ENCODE peak calls at places on chromosomes 3 and 15, in four cellular contexts. S is upper lobe of left lung, R is stomach, J is adrenal gland. P is an unnamed sample.
A peak's percentile ranks its signal among the peaks of the same experiment; 100 is the strongest.

GRCh38 chr3:17151598-17152373 is 267.0 kb downstream of the PLCL2 start:
- DNase-seq in J (peak; percentile 84), R (peak; percentile 36), S (no peak), P (no peak)

GRCh38 chr15:42138411-42138810 is 18.0 kb downstream of the PLA2G4F start:
- DNase-seq in R (peak; percentile 10), S (no peak), J (no peak), P (no peak)

GRCh38 chr15:52559583-52559982 is 9.2 kb downstream of the ARPP19 start:
- DNase-seq in S (no peak), R (no peak), J (no peak), P (no peak)

GRCh38 chr3:53949541-53949940 is 57.9 kb upstream of the SELENOK start:
- DNase-seq in R (no peak), S (no peak), J (no peak), P (no peak)

GRCh38 chr15:74573987-74574386 is 33.0 kb downstream of the ARID3B start:
- DNase-seq in R (no peak), S (no peak), J (no peak), P (no peak)

GRCh38 chr3:45118615-45119062 is 27.5 kb downstream of the CDCP1 start:
- DNase-seq in R (no peak), S (no peak), J (no peak), P (no peak)

GRCh38 chr3:45915518-45916231 is 27.6 kb upstream of the CXCR6 start:
- DNase-seq in R (peak; percentile 37), S (peak; percentile 60), J (peak; percentile 60), P (no peak)

GRCh38 chr3:11560746-11561145 is 83.0 kb downstream of the VGLL4 start:
- DNase-seq in R (no peak), S (no peak), J (no peak), P (peak; percentile 13)

GRCh38 chr3:153443961-153444360 is 281.9 kb downstream of the RAP2B start:
- DNase-seq in J (no peak), S (no peak), R (no peak), P (no peak)

GRCh38 chr3:79167651-79168416 is 600.0 kb downstream of the ROBO1 start:
- DNase-seq in S (no peak), J (no peak), R (no peak), P (no peak)

GRCh38 chr3:96510334-96510733 is 304.1 kb upstream of the EPHA6 start:
- DNase-seq in J (no peak), R (no peak), S (no peak), P (no peak)

GRCh38 chr3:153284282-153284938 is 122.4 kb downstream of the RAP2B start:
- DNase-seq in J (peak; percentile 36), R (no peak), S (no peak), P (no peak)

GRCh38 chr3:127365383-127365782 is 77.5 kb upstream of the PRR20G start:
- DNase-seq in R (no peak), J (no peak), S (no peak), P (no peak)

GRCh38 chr3:30043156-30043555 is 563.2 kb upstream of the TGFBR2 start:
- DNase-seq in J (no peak), S (no peak), R (no peak), P (no peak)

GRCh38 chr3:111831840-111832239 is 27.2 kb upstream of the PHLDB2 start:
- DNase-seq in R (no peak), S (no peak), J (no peak), P (no peak)

GRCh38 chr15:99632521-99632920 is 66.7 kb downstream of the MEF2A start:
- DNase-seq in J (no peak), R (no peak), S (no peak), P (no peak)

GRCh38 chr15:58066042-58066867 is 744 bp upstream of the ALDH1A2 start:
- DNase-seq in S (peak; percentile 95), R (peak; percentile 70), J (peak; percentile 64), P (peak; percentile 62)

GRCh38 chr3:40624189-40624754 is 99.5 kb downstream of the ZNF621 start:
- DNase-seq in J (no peak), R (no peak), S (no peak), P (no peak)

GRCh38 chr3:112381673-112382542 is 49.0 kb downstream of the CD200 start:
- DNase-seq in R (no peak), S (no peak), J (no peak), P (no peak)

GRCh38 chr3:127412578-127413317 is 124.9 kb upstream of the PRR20G start:
- DNase-seq in R (no peak), J (no peak), S (no peak), P (no peak)

GRCh38 chr3:65561617-65562016 is 477.1 kb downstream of the MAGI1 start:
- DNase-seq in S (no peak), J (no peak), R (no peak), P (no peak)

GRCh38 chr3:149581681-149582349 is 76.0 kb downstream of the WWTR1 start:
- DNase-seq in J (peak; percentile 75), S (no peak), R (no peak), P (peak; percentile 37)

GRCh38 chr15:74383695-74384565 is 16.5 kb upstream of the CYP11A1 start:
- DNase-seq in R (peak; percentile 44), J (no peak), S (no peak), P (no peak)

GRCh38 chr15:52255008-52255407 is 40.6 kb downstream of the MYO5C start:
- DNase-seq in J (no peak), S (no peak), R (no peak), P (no peak)

GRCh38 chr3:127597020-127597771 is 1.0 kb upstream of the MCM2 start:
- DNase-seq in J (no peak), S (no peak), R (no peak), P (no peak)

GRCh38 chr3:162704991-162705390 is 1208.4 kb downstream of the OTOL1 start:
- DNase-seq in R (no peak), S (no peak), J (no peak), P (no peak)

DNA sequence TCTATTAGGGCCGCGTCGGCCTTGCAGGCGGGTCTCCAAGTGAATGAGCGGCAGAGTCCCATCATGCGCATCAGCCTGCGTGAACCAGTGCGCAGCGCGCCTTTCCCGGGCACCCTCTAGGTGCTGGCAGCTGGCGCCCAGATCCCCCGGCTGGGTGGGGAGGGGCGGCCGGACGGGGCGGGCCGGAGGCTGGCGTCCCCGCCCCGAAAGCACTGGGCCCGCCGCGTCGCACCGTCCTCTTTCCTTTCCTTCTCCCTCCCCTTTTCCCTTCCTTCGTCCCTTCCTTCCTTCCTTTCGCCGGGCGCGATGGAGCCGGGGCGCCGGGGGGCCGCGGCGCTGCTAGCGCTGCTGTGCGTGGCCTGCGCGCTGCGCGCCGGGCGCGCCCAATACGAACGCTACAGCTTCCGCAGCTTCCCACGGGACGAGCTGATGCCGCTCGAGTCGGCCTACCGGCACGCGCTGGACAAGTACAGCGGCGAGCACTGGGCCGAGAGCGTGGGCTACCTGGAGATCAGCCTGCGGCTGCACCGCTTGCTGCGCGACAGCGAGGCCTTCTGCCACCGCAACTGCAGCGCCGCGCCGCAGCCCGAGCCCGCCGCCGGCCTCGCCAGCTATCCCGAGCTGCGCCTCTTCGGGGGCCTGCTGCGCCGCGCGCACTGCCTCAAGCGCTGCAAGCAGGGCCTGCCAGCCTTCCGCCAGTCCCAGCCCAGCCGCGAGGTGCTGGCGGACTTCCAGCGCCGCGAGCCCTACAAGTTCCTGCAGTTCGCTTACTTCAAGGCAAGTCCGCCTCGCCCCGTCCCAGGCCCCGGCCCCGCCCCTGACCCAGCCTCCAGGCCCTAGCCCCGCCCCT is at the start of gene CRTAP:
- DNase-seq in S (peak; percentile 100), R (peak; percentile 98), J (peak; percentile 97), P (peak; percentile 96)
- TF ChIP-seq POLR2A in S (peak; percentile 74), R (no peak), J (no peak), P (peak; percentile 67)

DNA sequence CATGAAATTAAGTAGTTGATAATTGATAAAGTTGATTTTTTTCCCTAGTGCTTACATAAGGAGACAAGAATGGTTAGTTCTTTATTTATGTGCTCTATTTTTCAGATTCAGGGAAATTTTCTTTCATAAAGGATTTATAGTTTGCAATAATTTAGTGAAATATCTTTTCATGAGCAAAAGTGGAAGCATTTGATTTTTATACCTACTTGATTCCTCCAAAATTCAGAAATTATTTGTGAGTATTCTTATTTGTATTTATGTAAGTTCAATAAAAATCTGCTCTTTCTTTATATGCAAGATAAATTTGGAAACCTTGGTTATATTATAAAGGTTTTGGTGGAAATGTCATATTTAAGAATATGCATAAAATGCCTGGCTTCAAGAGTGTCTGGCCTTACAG is 14.7 kb upstream of the SLCO2A1 start:
- DNase-seq in R (no peak), J (no peak), S (no peak), P (no peak)
- H3K9me3 ChIP-seq in R (peaks cover 4% of the 10 kb centered on the region), J (peaks cover 4% of the 10 kb centered on the region), S (peaks cover 3% of the 10 kb centered on the region), P (no peaks in the 10 kb centered on the region)

DNA sequence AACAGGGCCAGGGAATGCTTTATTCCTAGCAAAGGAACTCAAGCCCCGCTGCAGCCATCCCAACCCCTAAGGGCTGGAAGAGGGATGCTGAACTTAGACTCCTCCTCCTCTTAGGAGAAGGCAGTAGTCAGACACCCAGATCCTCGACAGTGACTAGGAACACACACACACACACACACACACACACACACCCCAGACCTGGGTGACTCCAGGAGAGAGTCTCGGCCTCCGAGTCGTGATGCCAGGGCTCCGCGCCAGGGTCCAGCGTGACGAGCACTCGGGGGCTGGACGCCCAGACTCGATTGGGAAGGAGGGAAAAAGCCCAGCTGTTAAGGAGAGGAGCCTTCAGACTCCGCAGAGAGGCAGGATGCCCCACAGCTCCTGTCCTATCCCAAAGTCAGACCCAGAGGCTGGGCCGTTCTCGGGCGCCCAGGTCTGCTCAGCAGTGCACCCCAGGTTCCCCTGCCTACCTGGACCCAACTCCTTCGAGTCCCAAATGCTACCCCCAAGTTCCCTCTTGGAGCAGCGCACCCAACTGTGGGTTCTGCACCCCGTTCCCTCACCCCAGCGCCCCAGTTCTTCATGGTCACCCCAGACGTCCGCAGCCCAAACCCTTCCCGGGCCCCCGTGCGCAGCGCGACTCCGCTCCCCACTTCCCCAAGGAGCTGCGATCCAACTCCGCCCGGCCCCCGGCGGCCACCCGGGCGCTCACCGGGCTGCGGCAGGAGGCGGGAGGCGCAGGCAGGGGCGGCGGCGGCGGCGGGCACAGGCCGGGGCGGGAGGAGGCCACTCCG is 421 bp downstream of the BMF start:
- DNase-seq in S (peak; percentile 92), R (peak; percentile 56), J (peak; percentile 81), P (peak; percentile 85)
- TF ChIP-seq POLR2A in S (peak; percentile 98), R (no peak), J (peak; percentile 31), P (peak; percentile 59)

GRCh38 chr15:20348291-20348899 is 193.2 kb downstream of the GOLGA6L6 start:
- DNase-seq in R (no peak), S (no peak), J (peak; percentile 4), P (no peak)

GRCh38 chr15:20351448-20351961 is 190.1 kb downstream of the GOLGA6L6 start:
- DNase-seq in S (peak; percentile 78), R (peak; percentile 24), J (peak; percentile 11), P (peak; percentile 18)

GRCh38 chr15:20348900-20349773 is 192.5 kb downstream of the GOLGA6L6 start:
- DNase-seq in J (peak; percentile 7), S (peak; percentile 89), R (peak; percentile 24), P (peak; percentile 8)

GRCh38 chr15:20352241-20353200 is 189.1 kb downstream of the GOLGA6L6 start:
- DNase-seq in R (no peak), J (no peak), S (peak; percentile 85), P (peak; percentile 10)

DNA sequence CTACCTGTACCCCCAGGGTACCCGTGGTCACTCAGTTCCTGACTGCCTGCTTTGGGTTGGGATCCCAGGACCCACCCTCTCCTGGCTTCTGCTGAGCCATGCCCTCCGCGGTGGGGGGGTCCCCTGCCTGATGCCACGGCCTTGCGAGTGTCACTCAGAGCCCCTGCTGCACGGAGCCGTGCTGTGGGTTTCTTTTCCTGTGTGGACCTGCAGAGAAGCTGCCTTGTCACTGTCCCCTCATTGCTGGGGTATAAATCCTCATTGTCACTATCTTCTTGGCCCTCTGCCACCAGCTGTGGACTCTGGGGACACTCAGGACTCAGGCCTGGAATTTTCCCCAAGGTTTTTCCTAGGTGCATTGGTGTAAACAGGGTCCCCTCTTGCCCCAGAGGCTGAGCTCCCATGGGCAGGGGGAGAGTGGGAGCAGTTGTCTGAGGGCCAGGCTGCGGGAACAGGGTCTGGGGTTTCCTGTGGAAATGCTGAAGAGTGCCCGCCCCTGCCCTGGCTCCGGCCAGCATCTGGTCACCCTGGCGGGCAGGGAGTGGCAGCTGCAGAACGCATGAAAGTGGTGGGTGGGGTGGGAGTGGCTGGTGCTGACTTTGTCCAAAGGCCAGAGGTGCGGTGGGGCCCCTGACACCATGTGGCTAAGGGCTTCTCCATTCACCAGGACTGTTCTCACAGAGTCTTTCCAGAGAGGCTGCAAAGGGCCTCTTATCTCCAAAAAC is 191.7 kb downstream of the GOLGA6L6 start:
- DNase-seq in R (peak; percentile 25), J (peak; percentile 6), S (peak; percentile 85), P (peak; percentile 11)
- H3K9me3 ChIP-seq in R (peaks cover 28% of the 10 kb centered on the region), J (no peaks in the 10 kb centered on the region), S (no peaks in the 10 kb centered on the region), P (no peaks in the 10 kb centered on the region)